ENCODE peak calls at places on chromosomes 6 and 20, in five cellular contexts. One of them, this sample, is unnamed.

GRCh38 chr6:45486739-45487138 is 109.0 kb upstream of the SUPT3H start:
- DNase-seq in adrenal gland: no peak
- DNase-seq in transverse colon: no peak
- DNase-seq in psoas muscle: no peak
- DNase-seq in stomach: no peak
- DNase-seq in this sample: no peak

GRCh38 chr6:55675936-55676335 is 96.9 kb upstream of the HMGCLL1 start:
- DNase-seq in adrenal gland: no peak
- DNase-seq in transverse colon: no peak
- DNase-seq in psoas muscle: no peak
- DNase-seq in stomach: no peak
- DNase-seq in this sample: no peak

GRCh38 chr6:111211411-111212030 is 124.2 kb downstream of the SLC16A10 start:
- DNase-seq in adrenal gland: no peak
- DNase-seq in transverse colon: no peak
- DNase-seq in psoas muscle: peak; percentile 20
- DNase-seq in stomach: peak; percentile 30
- DNase-seq in this sample: no peak

GRCh38 chr20:57388953-57389694 is 2.1 kb upstream of the RBM38 start:
- DNase-seq in adrenal gland: peak; percentile 84
- DNase-seq in transverse colon: peak; percentile 90
- DNase-seq in psoas muscle: peak; percentile 82
- DNase-seq in stomach: peak; percentile 90
- DNase-seq in this sample: peak; percentile 75

GRCh38 chr6:144197919-144198318 is 47.6 kb downstream of the STX11 start:
- DNase-seq in adrenal gland: no peak
- DNase-seq in transverse colon: no peak
- DNase-seq in psoas muscle: no peak
- DNase-seq in stomach: no peak
- DNase-seq in this sample: no peak

GRCh38 chr6:32752580-32752979 is 10.8 kb downstream of the HLA-DQB2 start:
- DNase-seq in adrenal gland: no peak
- DNase-seq in transverse colon: peak; percentile 53
- DNase-seq in psoas muscle: no peak
- DNase-seq in stomach: no peak
- DNase-seq in this sample: peak; percentile 46

GRCh38 chr20:10634683-10635411 is 39.0 kb downstream of the JAG1 start:
- DNase-seq in adrenal gland: no peak
- DNase-seq in transverse colon: no peak
- DNase-seq in psoas muscle: no peak
- DNase-seq in stomach: no peak
- DNase-seq in this sample: no peak

GRCh38 chr20:19688031-19688806 is 69.8 kb upstream of the RIN2 start:
- DNase-seq in adrenal gland: peak; percentile 77
- DNase-seq in transverse colon: peak; percentile 78
- DNase-seq in psoas muscle: peak; percentile 76
- DNase-seq in stomach: peak; percentile 81
- DNase-seq in this sample: peak; percentile 65

GRCh38 chr6:108492131-108492766 is 68.5 kb upstream of the FOXO3 start:
- DNase-seq in adrenal gland: no peak
- DNase-seq in transverse colon: no peak
- DNase-seq in psoas muscle: no peak
- DNase-seq in stomach: no peak
- DNase-seq in this sample: no peak

GRCh38 chr6:11043961-11044711 is at the start of gene ELOVL2:
- DNase-seq in adrenal gland: peak; percentile 21
- DNase-seq in transverse colon: no peak
- DNase-seq in psoas muscle: peak; percentile 19
- DNase-seq in stomach: no peak
- DNase-seq in this sample: no peak

GRCh38 chr20:11168026-11168425 is 494.2 kb upstream of the JAG1 start:
- DNase-seq in adrenal gland: no peak
- DNase-seq in transverse colon: no peak
- DNase-seq in psoas muscle: no peak
- DNase-seq in stomach: no peak
- DNase-seq in this sample: no peak

GRCh38 chr6:39330057-39330456 is 7.6 kb upstream of the KCNK16 start:
- DNase-seq in adrenal gland: peak; percentile 20
- DNase-seq in transverse colon: no peak
- DNase-seq in psoas muscle: no peak
- DNase-seq in stomach: no peak
- DNase-seq in this sample: no peak

GRCh38 chr6:151181701-151182367 is 57.9 kb upstream of the AKAP12 start:
- DNase-seq in adrenal gland: no peak
- DNase-seq in transverse colon: no peak
- DNase-seq in psoas muscle: no peak
- DNase-seq in stomach: no peak
- DNase-seq in this sample: no peak

GRCh38 chr6:147949981-147950622 is 392.5 kb upstream of the SASH1 start:
- DNase-seq in adrenal gland: no peak
- DNase-seq in transverse colon: no peak
- DNase-seq in psoas muscle: no peak
- DNase-seq in stomach: no peak
- DNase-seq in this sample: no peak

GRCh38 chr6:151136141-151136755 is 103.5 kb upstream of the AKAP12 start:
- DNase-seq in adrenal gland: no peak
- DNase-seq in transverse colon: no peak
- DNase-seq in psoas muscle: no peak
- DNase-seq in stomach: no peak
- DNase-seq in this sample: no peak

GRCh38 chr6:2129076-2129695 is 116.2 kb downstream of the GMDS start:
- DNase-seq in adrenal gland: no peak
- DNase-seq in transverse colon: no peak
- DNase-seq in psoas muscle: no peak
- DNase-seq in stomach: no peak
- DNase-seq in this sample: no peak

GRCh38 chr6:33018904-33019303 is 9.5 kb upstream of the HLA-DOA start:
- DNase-seq in adrenal gland: peak; percentile 82
- DNase-seq in transverse colon: peak; percentile 74
- DNase-seq in psoas muscle: no peak
- DNase-seq in stomach: peak; percentile 74
- DNase-seq in this sample: peak; percentile 86

GRCh38 chr6:143204045-143204444 is 143.4 kb downstream of the AIG1 start:
- DNase-seq in adrenal gland: no peak
- DNase-seq in transverse colon: no peak
- DNase-seq in psoas muscle: no peak
- DNase-seq in stomach: no peak
- DNase-seq in this sample: no peak

GRCh38 chr6:151494235-151494950 is 576 bp downstream of the CCDC170 start:
- DNase-seq in adrenal gland: peak; percentile 79
- DNase-seq in transverse colon: no peak
- DNase-seq in psoas muscle: peak; percentile 38
- DNase-seq in stomach: peak; percentile 43
- DNase-seq in this sample: peak; percentile 33

GRCh38 chr6:34342247-34342646 is 50.2 kb downstream of the NUDT3 start:
- DNase-seq in adrenal gland: no peak
- DNase-seq in transverse colon: no peak
- DNase-seq in psoas muscle: no peak
- DNase-seq in stomach: no peak
- DNase-seq in this sample: no peak

GRCh38 chr6:77092971-77093370 is 370.3 kb downstream of the HTR1B start:
- DNase-seq in adrenal gland: no peak
- DNase-seq in transverse colon: no peak
- DNase-seq in psoas muscle: no peak
- DNase-seq in stomach: no peak
- DNase-seq in this sample: no peak

GRCh38 chr20:12961725-12962124 is 47.0 kb upstream of the SPTLC3 start:
- DNase-seq in adrenal gland: no peak
- DNase-seq in transverse colon: no peak
- DNase-seq in psoas muscle: no peak
- DNase-seq in stomach: no peak
- DNase-seq in this sample: no peak

GRCh38 chr6:56753801-56754200 is 111.1 kb upstream of the DST start:
- DNase-seq in adrenal gland: no peak
- DNase-seq in transverse colon: no peak
- DNase-seq in psoas muscle: no peak
- DNase-seq in stomach: no peak
- DNase-seq in this sample: no peak

GRCh38 chr6:30207619-30208295 is 5.4 kb downstream of the TRIM26 start:
- DNase-seq in adrenal gland: no peak
- DNase-seq in transverse colon: peak; percentile 48
- DNase-seq in psoas muscle: no peak
- DNase-seq in stomach: no peak
- DNase-seq in this sample: no peak

GRCh38 chr6:18307006-18307405 is 42.7 kb upstream of the DEK start:
- DNase-seq in adrenal gland: no peak
- DNase-seq in transverse colon: no peak
- DNase-seq in psoas muscle: no peak
- DNase-seq in stomach: no peak
- DNase-seq in this sample: no peak

GRCh38 chr6:39218868-39219567 is 10.3 kb downstream of the KCNK5 start:
- DNase-seq in adrenal gland: no peak
- DNase-seq in transverse colon: no peak
- DNase-seq in psoas muscle: no peak
- DNase-seq in stomach: no peak
- DNase-seq in this sample: no peak

GRCh38 chr6:65402564-65402963 is 304.5 kb downstream of the EYS start:
- DNase-seq in adrenal gland: no peak
- DNase-seq in transverse colon: no peak
- DNase-seq in psoas muscle: no peak
- DNase-seq in stomach: no peak
- DNase-seq in this sample: no peak

GRCh38 chr6:31711233-31711632 is 3.9 kb upstream of the LY6G6D start:
- DNase-seq in adrenal gland: no peak
- DNase-seq in transverse colon: peak; percentile 53
- DNase-seq in psoas muscle: no peak
- DNase-seq in stomach: no peak
- DNase-seq in this sample: no peak

GRCh38 chr6:30939473-30939872 is 1.3 kb upstream of the MUCL3 start:
- DNase-seq in adrenal gland: no peak
- DNase-seq in transverse colon: no peak
- DNase-seq in psoas muscle: no peak
- DNase-seq in stomach: peak; percentile 52
- DNase-seq in this sample: no peak

GRCh38 chr20:47310729-47311128 is 45.8 kb downstream of the ZMYND8 start:
- DNase-seq in adrenal gland: no peak
- DNase-seq in transverse colon: no peak
- DNase-seq in psoas muscle: no peak
- DNase-seq in stomach: no peak
- DNase-seq in this sample: no peak

GRCh38 chr6:766625-767024 is 73.7 kb upstream of the EXOC2 start:
- DNase-seq in adrenal gland: no peak
- DNase-seq in transverse colon: no peak
- DNase-seq in psoas muscle: no peak
- DNase-seq in stomach: no peak
- DNase-seq in this sample: no peak

GRCh38 chr20:32709528-32710121 is 33.6 kb downstream of the COMMD7 start:
- DNase-seq in adrenal gland: peak; percentile 38
- DNase-seq in transverse colon: no peak
- DNase-seq in psoas muscle: no peak
- DNase-seq in stomach: no peak
- DNase-seq in this sample: no peak

GRCh38 chr20:4999788-5000187 is 1.5 kb downstream of the SLC23A2 start:
- DNase-seq in adrenal gland: no peak
- DNase-seq in transverse colon: no peak
- DNase-seq in psoas muscle: no peak
- DNase-seq in stomach: no peak
- DNase-seq in this sample: no peak

GRCh38 chr6:63267828-63268227 is 52.0 kb downstream of the LGSN start:
- DNase-seq in adrenal gland: no peak
- DNase-seq in transverse colon: no peak
- DNase-seq in psoas muscle: no peak
- DNase-seq in stomach: no peak
- DNase-seq in this sample: no peak

GRCh38 chr6:14717307-14717706 is 528.6 kb upstream of the JARID2 start:
- DNase-seq in adrenal gland: no peak
- DNase-seq in transverse colon: no peak
- DNase-seq in psoas muscle: no peak
- DNase-seq in stomach: no peak
- DNase-seq in this sample: no peak

GRCh38 chr6:44078795-44079671 is 48.2 kb downstream of the MRPL14 start:
- DNase-seq in adrenal gland: peak; percentile 77
- DNase-seq in transverse colon: peak; percentile 82
- DNase-seq in psoas muscle: peak; percentile 47
- DNase-seq in stomach: peak; percentile 82
- DNase-seq in this sample: peak; percentile 77

GRCh38 chr20:44460795-44461141 is 14.9 kb upstream of the TTPAL start:
- DNase-seq in adrenal gland: no peak
- DNase-seq in transverse colon: no peak
- DNase-seq in psoas muscle: no peak
- DNase-seq in stomach: no peak
- DNase-seq in this sample: no peak

GRCh38 chr6:33136310-33136895 is 55.9 kb downstream of the COL11A2 start:
- DNase-seq in adrenal gland: no peak
- DNase-seq in transverse colon: no peak
- DNase-seq in psoas muscle: no peak
- DNase-seq in stomach: no peak
- DNase-seq in this sample: no peak

DNA sequence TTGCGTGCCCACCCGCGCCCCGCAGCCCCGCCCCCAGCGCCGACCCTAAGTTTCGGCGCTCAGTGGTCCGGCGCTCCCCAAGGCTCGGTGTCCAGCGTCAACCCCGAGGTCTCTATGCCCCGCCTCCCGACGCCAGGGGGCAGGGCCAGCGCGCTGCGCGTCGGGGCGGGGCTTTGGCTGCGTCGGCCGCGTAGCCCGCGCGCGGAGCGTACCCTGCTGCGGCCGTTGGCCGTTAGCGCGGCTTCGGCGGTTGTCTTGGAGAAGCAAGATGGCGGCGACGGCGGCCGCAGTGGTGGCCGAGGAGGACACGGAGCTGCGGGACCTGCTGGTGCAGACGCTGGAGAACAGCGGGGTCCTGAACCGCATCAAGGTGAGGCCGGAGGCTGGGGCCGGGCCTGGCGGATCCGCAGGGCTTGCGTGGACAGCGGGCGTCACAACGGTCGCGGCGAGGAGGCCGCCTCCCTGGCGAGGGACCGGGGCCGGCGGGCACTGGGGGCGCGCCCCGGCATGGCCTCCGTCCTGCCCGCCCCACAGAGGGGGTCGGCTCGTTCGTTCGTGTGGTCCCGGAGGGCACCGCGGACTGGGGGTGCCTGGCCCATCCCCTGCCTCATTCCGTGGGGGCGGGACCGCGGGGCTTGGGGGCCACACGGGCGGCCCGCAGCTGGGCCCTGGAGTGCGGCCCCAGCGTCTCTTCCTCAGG is at the start of gene CEP43:
- DNase-seq in adrenal gland: peak; percentile 95
- DNase-seq in transverse colon: peak; percentile 95
- DNase-seq in psoas muscle: peak; percentile 96
- DNase-seq in stomach: peak; percentile 94
- DNase-seq in this sample: peak; percentile 91
- TF ChIP-seq CTCF in adrenal gland: peak; percentile 45
- TF ChIP-seq CTCF in transverse colon: no peak
- TF ChIP-seq CTCF in psoas muscle: no peak
- TF ChIP-seq CTCF in stomach: no peak
- TF ChIP-seq CTCF in this sample: no peak

GRCh38 chr6:132733814-132734213 is 20.0 kb upstream of the VNN1 start:
- DNase-seq in adrenal gland: no peak
- DNase-seq in transverse colon: no peak
- DNase-seq in psoas muscle: no peak
- DNase-seq in stomach: no peak
- DNase-seq in this sample: no peak
- H3K27ac ChIP-seq in adrenal gland: no peak overlapping the region
- H3K27ac ChIP-seq in transverse colon: no peak overlapping the region
- H3K27ac ChIP-seq in psoas muscle: no peak overlapping the region
- H3K27ac ChIP-seq in stomach: no peak overlapping the region
- H3K27ac ChIP-seq in this sample: no peak overlapping the region

GRCh38 chr6:159833556-159833955 is 33.5 kb downstream of the PNLDC1 start:
- DNase-seq in adrenal gland: no peak
- DNase-seq in transverse colon: no peak
- DNase-seq in psoas muscle: no peak
- DNase-seq in stomach: no peak
- DNase-seq in this sample: no peak
- TF ChIP-seq CTCF in adrenal gland: no peak
- TF ChIP-seq CTCF in transverse colon: no peak
- TF ChIP-seq CTCF in psoas muscle: no peak
- TF ChIP-seq CTCF in stomach: no peak
- TF ChIP-seq CTCF in this sample: no peak

GRCh38 chr20:64038252-64038578 is 2.2 kb downstream of the C20orf204 start:
- DNase-seq in adrenal gland: no peak
- DNase-seq in transverse colon: no peak
- DNase-seq in psoas muscle: no peak
- DNase-seq in stomach: no peak
- DNase-seq in this sample: no peak
- H3K27ac ChIP-seq in adrenal gland: peak overlapping the region; percentile 55
- H3K27ac ChIP-seq in transverse colon: peak overlapping the region; percentile 66
- H3K27ac ChIP-seq in psoas muscle: peak overlapping the region; percentile 67
- H3K27ac ChIP-seq in stomach: peak overlapping the region; percentile 57
- H3K27ac ChIP-seq in this sample: peak overlapping the region; percentile 71